ENCODE peak calls at places on chromosome 5, in seven cellular contexts. One of them, this sample, is unnamed. For H3K4me1 and H3K36me3, the result is how much of the 10 kb centered on the place peaks cover.

GRCh38 chr5:115184780-115185179 is 15.1 kb upstream of the TRIM36 start:
- DNase-seq in keratinocyte: no peak
- DNase-seq in SJSA1: no peak
- DNase-seq in heart left ventricle: no peak
- DNase-seq in colonic mucosa: no peak
- DNase-seq in body of pancreas: no peak
- DNase-seq in aorta: no peak
- DNase-seq in this sample: no peak

GRCh38 chr5:54676466-54676865 is 158.9 kb downstream of the SNX18 start:
- DNase-seq in colonic mucosa: no peak
- DNase-seq in SJSA1: no peak
- DNase-seq in keratinocyte: no peak
- DNase-seq in heart left ventricle: no peak
- DNase-seq in body of pancreas: no peak
- DNase-seq in aorta: no peak
- DNase-seq in this sample: no peak

GRCh38 chr5:43425965-43426364 is 13.8 kb upstream of the CCL28 start:
- DNase-seq in aorta: peak
- DNase-seq in keratinocyte: peak
- DNase-seq in colonic mucosa: no peak
- DNase-seq in SJSA1: peak
- DNase-seq in body of pancreas: no peak
- DNase-seq in heart left ventricle: no peak
- DNase-seq in this sample: no peak

GRCh38 chr5:24909210-24909609 is 264.4 kb upstream of the CDH10 start:
- DNase-seq in body of pancreas: no peak
- DNase-seq in heart left ventricle: no peak
- DNase-seq in colonic mucosa: no peak
- DNase-seq in SJSA1: no peak
- DNase-seq in aorta: no peak
- DNase-seq in keratinocyte: no peak
- DNase-seq in this sample: no peak

GRCh38 chr5:9207820-9208418 is 338.0 kb downstream of the SEMA5A start:
- DNase-seq in colonic mucosa: no peak
- DNase-seq in aorta: no peak
- DNase-seq in body of pancreas: no peak
- DNase-seq in heart left ventricle: no peak
- DNase-seq in keratinocyte: no peak
- DNase-seq in SJSA1: peak
- DNase-seq in this sample: peak

GRCh38 chr5:123690821-123691220 is 178.8 kb downstream of the CSNK1G3 start:
- DNase-seq in aorta: no peak
- DNase-seq in SJSA1: no peak
- DNase-seq in keratinocyte: no peak
- DNase-seq in heart left ventricle: no peak
- DNase-seq in body of pancreas: no peak
- DNase-seq in colonic mucosa: no peak
- DNase-seq in this sample: no peak

GRCh38 chr5:114782869-114783268 is 386.8 kb downstream of the TRIM36 start:
- DNase-seq in heart left ventricle: peak
- DNase-seq in keratinocyte: no peak
- DNase-seq in body of pancreas: no peak
- DNase-seq in colonic mucosa: no peak
- DNase-seq in aorta: peak
- DNase-seq in SJSA1: no peak
- DNase-seq in this sample: peak

GRCh38 chr5:117982691-117983090 is 1005.7 kb downstream of the DTWD2 start:
- DNase-seq in keratinocyte: no peak
- DNase-seq in heart left ventricle: no peak
- DNase-seq in aorta: no peak
- DNase-seq in colonic mucosa: no peak
- DNase-seq in body of pancreas: no peak
- DNase-seq in SJSA1: no peak
- DNase-seq in this sample: no peak

GRCh38 chr5:179268399-179268952 is 76.8 kb downstream of the ADAMTS2 start:
- DNase-seq in body of pancreas: peak
- DNase-seq in SJSA1: no peak
- DNase-seq in colonic mucosa: peak
- DNase-seq in aorta: peak
- DNase-seq in keratinocyte: no peak
- DNase-seq in heart left ventricle: no peak
- DNase-seq in this sample: no peak

GRCh38 chr5:57277085-57277484 is 103.2 kb downstream of the GPBP1 start:
- DNase-seq in colonic mucosa: no peak
- DNase-seq in SJSA1: peak
- DNase-seq in heart left ventricle: no peak
- DNase-seq in body of pancreas: no peak
- DNase-seq in aorta: no peak
- DNase-seq in keratinocyte: no peak
- DNase-seq in this sample: no peak

GRCh38 chr5:100634937-100635336 is 99.8 kb downstream of the FAM174A start:
- DNase-seq in keratinocyte: no peak
- DNase-seq in heart left ventricle: no peak
- DNase-seq in SJSA1: no peak
- DNase-seq in body of pancreas: no peak
- DNase-seq in colonic mucosa: no peak
- DNase-seq in aorta: no peak
- DNase-seq in this sample: no peak

GRCh38 chr5:132055808-132056609 is 4.4 kb upstream of the IL3 start:
- DNase-seq in body of pancreas: no peak
- DNase-seq in keratinocyte: no peak
- DNase-seq in aorta: peak
- DNase-seq in colonic mucosa: peak
- DNase-seq in heart left ventricle: peak
- DNase-seq in SJSA1: no peak
- DNase-seq in this sample: no peak

GRCh38 chr5:64958757-64959391 is 190.1 kb downstream of the CWC27 start:
- DNase-seq in SJSA1: peak
- DNase-seq in heart left ventricle: no peak
- DNase-seq in colonic mucosa: no peak
- DNase-seq in aorta: no peak
- DNase-seq in keratinocyte: no peak
- DNase-seq in body of pancreas: no peak
- DNase-seq in this sample: peak

GRCh38 chr5:20694121-20694520 is 706.1 kb upstream of the CDH18 start:
- DNase-seq in heart left ventricle: no peak
- DNase-seq in keratinocyte: no peak
- DNase-seq in body of pancreas: no peak
- DNase-seq in colonic mucosa: no peak
- DNase-seq in aorta: no peak
- DNase-seq in SJSA1: no peak
- DNase-seq in this sample: no peak

GRCh38 chr5:115816226-115817042 is at the start of gene CDO1:
- DNase-seq in SJSA1: peak
- DNase-seq in heart left ventricle: peak
- DNase-seq in keratinocyte: no peak
- DNase-seq in colonic mucosa: no peak
- DNase-seq in aorta: peak
- DNase-seq in body of pancreas: peak
- DNase-seq in this sample: peak

GRCh38 chr5:75869891-75870290 is 152.7 kb upstream of the POC5 start:
- DNase-seq in colonic mucosa: no peak
- DNase-seq in body of pancreas: no peak
- DNase-seq in SJSA1: no peak
- DNase-seq in aorta: no peak
- DNase-seq in heart left ventricle: no peak
- DNase-seq in keratinocyte: peak
- DNase-seq in this sample: no peak

GRCh38 chr5:3612561-3613175 is 17.0 kb downstream of the IRX1 start:
- DNase-seq in colonic mucosa: no peak
- DNase-seq in aorta: no peak
- DNase-seq in body of pancreas: no peak
- DNase-seq in heart left ventricle: no peak
- DNase-seq in SJSA1: no peak
- DNase-seq in keratinocyte: peak
- DNase-seq in this sample: no peak

GRCh38 chr5:459562-460412 is 16.8 kb downstream of the EXOC3 start:
- DNase-seq in heart left ventricle: no peak
- DNase-seq in colonic mucosa: no peak
- DNase-seq in keratinocyte: no peak
- DNase-seq in aorta: peak
- DNase-seq in SJSA1: no peak
- DNase-seq in body of pancreas: no peak
- DNase-seq in this sample: no peak

GRCh38 chr5:90886381-90886780 is 327.8 kb downstream of the ADGRV1 start:
- DNase-seq in SJSA1: no peak
- DNase-seq in aorta: no peak
- DNase-seq in colonic mucosa: no peak
- DNase-seq in keratinocyte: no peak
- DNase-seq in body of pancreas: no peak
- DNase-seq in heart left ventricle: no peak
- DNase-seq in this sample: no peak

GRCh38 chr5:84191296-84191695 is 193.4 kb downstream of the EDIL3 start:
- DNase-seq in SJSA1: no peak
- DNase-seq in aorta: no peak
- DNase-seq in colonic mucosa: peak
- DNase-seq in keratinocyte: no peak
- DNase-seq in body of pancreas: peak
- DNase-seq in heart left ventricle: no peak
- DNase-seq in this sample: no peak

GRCh38 chr5:80655231-80655784 is 525 bp upstream of the DHFR start:
- DNase-seq in aorta: no peak
- DNase-seq in SJSA1: no peak
- DNase-seq in colonic mucosa: no peak
- DNase-seq in keratinocyte: no peak
- DNase-seq in heart left ventricle: no peak
- DNase-seq in body of pancreas: no peak
- DNase-seq in this sample: no peak

DNA sequence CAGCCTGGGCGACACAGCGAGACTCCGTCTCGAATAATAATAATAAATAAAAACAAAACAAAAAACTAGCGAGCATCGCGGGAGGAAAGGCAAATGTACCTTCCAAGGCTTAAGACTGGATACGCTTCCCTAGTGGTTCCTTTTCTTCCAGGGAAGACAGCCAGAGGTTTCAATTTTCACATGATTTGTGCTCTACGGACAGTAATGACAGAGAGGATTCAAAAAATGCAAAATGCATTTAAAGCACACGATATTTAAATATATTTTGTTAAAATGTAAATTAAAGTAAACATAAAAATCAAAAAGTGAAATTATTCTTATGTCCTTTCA is 4.3 kb upstream of the TRIM41 start:
- DNase-seq in aorta: no peak
- DNase-seq in heart left ventricle: no peak
- DNase-seq in SJSA1: no peak
- DNase-seq in colonic mucosa: no peak
- DNase-seq in keratinocyte: no peak
- DNase-seq in body of pancreas: no peak
- DNase-seq in this sample: no peak
- H3K4me3 ChIP-seq in aorta: no peak
- H3K4me3 ChIP-seq in heart left ventricle: peak
- H3K4me3 ChIP-seq in SJSA1: peak
- H3K4me3 ChIP-seq in colonic mucosa: peak
- H3K4me3 ChIP-seq in keratinocyte: peak
- H3K4me3 ChIP-seq in body of pancreas: no peak
- H3K4me3 ChIP-seq in this sample: peak

GRCh38 chr5:13214182-13214581 is 730.3 kb downstream of the DNAH5 start:
- DNase-seq in colonic mucosa: no peak
- DNase-seq in keratinocyte: no peak
- DNase-seq in aorta: no peak
- DNase-seq in body of pancreas: no peak
- DNase-seq in heart left ventricle: no peak
- DNase-seq in SJSA1: no peak
- DNase-seq in this sample: no peak
- H3K4me1 ChIP-seq in colonic mucosa: under half
- H3K4me1 ChIP-seq in keratinocyte: under half
- H3K4me1 ChIP-seq in aorta: under half
- H3K4me1 ChIP-seq in body of pancreas: under half
- H3K4me1 ChIP-seq in heart left ventricle: under half
- H3K4me1 ChIP-seq in SJSA1: under half
- H3K4me1 ChIP-seq in this sample: under half

GRCh38 chr5:154878642-154879335 is 20.4 kb downstream of the CNOT8 start:
- DNase-seq in SJSA1: no peak
- DNase-seq in colonic mucosa: no peak
- DNase-seq in keratinocyte: no peak
- DNase-seq in aorta: no peak
- DNase-seq in heart left ventricle: no peak
- DNase-seq in body of pancreas: no peak
- DNase-seq in this sample: no peak

GRCh38 chr5:154885438-154885837 is 27.0 kb downstream of the CNOT8 start:
- DNase-seq in colonic mucosa: no peak
- DNase-seq in keratinocyte: no peak
- DNase-seq in SJSA1: no peak
- DNase-seq in heart left ventricle: no peak
- DNase-seq in aorta: no peak
- DNase-seq in body of pancreas: no peak
- DNase-seq in this sample: no peak

GRCh38 chr5:154881986-154882385 is 23.6 kb downstream of the CNOT8 start:
- DNase-seq in aorta: no peak
- DNase-seq in heart left ventricle: no peak
- DNase-seq in SJSA1: no peak
- DNase-seq in keratinocyte: no peak
- DNase-seq in body of pancreas: no peak
- DNase-seq in colonic mucosa: no peak
- DNase-seq in this sample: no peak

GRCh38 chr5:154884424-154884823 is 26.0 kb downstream of the CNOT8 start:
- DNase-seq in aorta: no peak
- DNase-seq in body of pancreas: no peak
- DNase-seq in colonic mucosa: no peak
- DNase-seq in keratinocyte: no peak
- DNase-seq in heart left ventricle: no peak
- DNase-seq in SJSA1: no peak
- DNase-seq in this sample: no peak
- H3K36me3 ChIP-seq in aorta: under half
- H3K36me3 ChIP-seq in body of pancreas: under half
- H3K36me3 ChIP-seq in colonic mucosa: under half
- H3K36me3 ChIP-seq in keratinocyte: under half
- H3K36me3 ChIP-seq in heart left ventricle: under half
- H3K36me3 ChIP-seq in SJSA1: under half
- H3K36me3 ChIP-seq in this sample: under half

GRCh38 chr5:136193396-136193935 is 504 bp upstream of the SMIM32 start:
- DNase-seq in aorta: no peak
- DNase-seq in body of pancreas: no peak
- DNase-seq in heart left ventricle: no peak
- DNase-seq in keratinocyte: no peak
- DNase-seq in colonic mucosa: no peak
- DNase-seq in SJSA1: no peak
- DNase-seq in this sample: no peak
- H3K4me3 ChIP-seq in aorta: no peak
- H3K4me3 ChIP-seq in body of pancreas: no peak
- H3K4me3 ChIP-seq in heart left ventricle: peak
- H3K4me3 ChIP-seq in keratinocyte: peak
- H3K4me3 ChIP-seq in colonic mucosa: peak
- H3K4me3 ChIP-seq in SJSA1: no peak
- H3K4me3 ChIP-seq in this sample: no peak

This sample was measured in tibial nerve.